ENCODE peak calls at places on chromosomes 7 and 10, in six cellular contexts. W, H, O, S, X and A are unnamed samples.

GRCh38 chr10:127556911-127557310 is 7.8 kb downstream of the NPS start:
- DNase-seq in W (no peak), H (no peak), O (peak), S (peak), X (peak), A (peak)

GRCh38 chr10:77824893-77825292 is 101.7 kb downstream of the DLG5 start:
- DNase-seq in W (no peak), H (no peak), O (no peak), S (no peak), X (no peak), A (no peak)

GRCh38 chr10:112250555-112250954 is 32.6 kb upstream of the TECTB start:
- DNase-seq in W (peak), H (peak), O (no peak), S (no peak), X (no peak), A (no peak)

GRCh38 chr7:18320971-18321567 is 174.5 kb upstream of the HDAC9 start:
- DNase-seq in W (peak), H (peak), O (peak), S (peak), X (no peak), A (no peak)

GRCh38 chr7:47991741-47992311 is 12.4 kb upstream of the HUS1 start:
- DNase-seq in W (peak), H (peak), O (peak), S (peak), X (peak), A (peak)

GRCh38 chr10:56116684-56117083 is 244.4 kb downstream of the ZWINT start:
- DNase-seq in W (no peak), H (no peak), O (no peak), S (peak), X (no peak), A (no peak)

GRCh38 chr7:134891262-134892001 is 94.9 kb upstream of the AGBL3 start:
- DNase-seq in W (peak), H (peak), O (peak), S (peak), X (peak), A (peak)

GRCh38 chr10:94274142-94274787 is 88.5 kb downstream of the NOC3L start:
- DNase-seq in W (no peak), H (no peak), O (no peak), S (no peak), X (no peak), A (no peak)

GRCh38 chr10:104300736-104301292 is 31.8 kb downstream of the GSTO2 start:
- DNase-seq in W (peak), H (peak), O (no peak), S (peak), X (no peak), A (no peak)

GRCh38 chr7:114405427-114405826 is 9.2 kb upstream of the FOXP2 start:
- DNase-seq in W (no peak), H (no peak), O (no peak), S (peak), X (no peak), A (no peak)

GRCh38 chr10:119111968-119112515 is 8.1 kb downstream of the DENND10 start:
- DNase-seq in W (peak), H (peak), O (no peak), S (no peak), X (no peak), A (no peak)

GRCh38 chr10:14144491-14144890 is 186.2 kb downstream of the FRMD4A start:
- DNase-seq in W (no peak), H (no peak), O (no peak), S (no peak), X (no peak), A (no peak)

GRCh38 chr7:132485600-132486594 is 90.4 kb downstream of the PLXNA4 start:
- DNase-seq in W (no peak), H (no peak), O (no peak), S (no peak), X (no peak), A (no peak)

GRCh38 chr7:12751764-12752163 is 64.3 kb downstream of the ARL4A start:
- DNase-seq in W (no peak), H (no peak), O (no peak), S (no peak), X (no peak), A (no peak)

GRCh38 chr10:19546224-19546623 is 270.0 kb upstream of the PLXDC2 start:
- DNase-seq in W (no peak), H (peak), O (no peak), S (no peak), X (no peak), A (no peak)

GRCh38 chr7:29935111-29935510 is 54.5 kb downstream of the SCRN1 start:
- DNase-seq in W (peak), H (no peak), O (no peak), S (no peak), X (no peak), A (no peak)

GRCh38 chr7:11835260-11835659 is 3.3 kb upstream of the THSD7A start:
- DNase-seq in W (peak), H (peak), O (no peak), S (peak), X (no peak), A (no peak)

GRCh38 chr7:140898794-140899548 is 25.8 kb downstream of the BRAF start:
- DNase-seq in W (peak), H (peak), O (no peak), S (peak), X (no peak), A (no peak)

GRCh38 chr10:3095373-3096139 is 28.2 kb downstream of the PFKP start:
- DNase-seq in W (peak), H (peak), O (no peak), S (peak), X (no peak), A (no peak)

GRCh38 chr10:60606343-60607080 is 171.8 kb upstream of the CDK1 start:
- DNase-seq in W (peak), H (peak), O (no peak), S (no peak), X (no peak), A (no peak)

GRCh38 chr10:43118631-43119415 is 19.4 kb upstream of the CSGALNACT2 start:
- DNase-seq in W (no peak), H (no peak), O (no peak), S (no peak), X (no peak), A (no peak)

GRCh38 chr10:28554952-28555351 is 22.0 kb downstream of the WAC start:
- DNase-seq in W (no peak), H (no peak), O (no peak), S (no peak), X (no peak), A (no peak)

GRCh38 chr7:92880212-92881090 is 44.1 kb upstream of the CDK6 start:
- DNase-seq in W (no peak), H (no peak), O (no peak), S (peak), X (peak), A (peak)

GRCh38 chr10:103540722-103541121 is 47.2 kb downstream of the NEURL1 start:
- DNase-seq in W (peak), H (no peak), O (no peak), S (peak), X (no peak), A (peak)

GRCh38 chr10:9712393-9712792 is 1305.3 kb upstream of the CELF2 start:
- DNase-seq in W (no peak), H (no peak), O (no peak), S (no peak), X (no peak), A (no peak)

GRCh38 chr7:100759357-100760171 is 26.2 kb downstream of the ZAN start:
- DNase-seq in W (no peak), H (no peak), O (no peak), S (no peak), X (no peak), A (no peak)

GRCh38 chr7:150378115-150378852 is 846 bp upstream of the ZNF775 start:
- DNase-seq in W (peak), H (peak), O (peak), S (peak), X (peak), A (peak)

GRCh38 chr10:129417882-129418281 is 49.2 kb upstream of the MGMT start:
- DNase-seq in W (no peak), H (peak), O (no peak), S (no peak), X (no peak), A (no peak)

GRCh38 chr10:12194752-12195271 is 879 bp downstream of the NUDT5 start:
- DNase-seq in W (peak), H (peak), O (no peak), S (peak), X (no peak), A (no peak)

GRCh38 chr7:36777062-36777461 is 52.8 kb upstream of the AOAH start:
- DNase-seq in W (no peak), H (no peak), O (no peak), S (no peak), X (no peak), A (no peak)
- H2BK15ac ChIP-seq in W (no peak), H (no peak), O (no peak), S (no peak), X (no peak), A (no peak)

DNA sequence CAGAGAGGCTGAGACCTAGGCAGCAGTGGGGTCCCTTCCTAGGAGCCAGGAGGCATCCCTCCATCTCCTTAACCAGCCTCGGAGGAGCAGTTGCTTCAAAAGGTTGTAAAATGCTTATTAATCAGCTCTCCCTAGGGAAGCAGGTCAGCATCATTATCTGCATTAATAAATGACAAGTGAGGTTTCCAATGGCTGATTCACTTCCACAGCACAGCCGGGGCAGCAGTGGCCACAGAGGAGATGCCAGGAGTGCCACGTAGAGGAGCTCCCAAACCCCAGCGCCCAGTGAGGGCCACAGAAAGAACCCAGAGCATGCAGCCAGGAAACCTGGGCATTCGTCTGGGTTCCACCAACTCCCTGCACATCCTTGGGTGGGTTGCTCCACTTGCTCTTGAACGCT is 8.2 kb upstream of the NPFFR1 start:
- DNase-seq in W (no peak), H (no peak), O (no peak), S (no peak), X (no peak), A (no peak)
- H2BK15ac ChIP-seq in W (no peak), H (no peak), O (no peak), S (no peak), X (no peak), A (no peak)

GRCh38 chr10:58143944-58144343 is 123.8 kb downstream of the IPMK start:
- DNase-seq in W (no peak), H (no peak), O (no peak), S (no peak), X (no peak), A (no peak)
- H2BK15ac ChIP-seq in W (no peak), H (no peak), O (no peak), S (no peak), X (no peak), A (no peak)

GRCh38 chr10:31942435-31942834 is 13.8 kb upstream of the ARHGAP12 start:
- DNase-seq in W (no peak), H (no peak), O (no peak), S (no peak), X (no peak), A (no peak)
- H2BK15ac ChIP-seq in W (peak), H (no peak), O (no peak), S (no peak), X (no peak), A (no peak)

DNA sequence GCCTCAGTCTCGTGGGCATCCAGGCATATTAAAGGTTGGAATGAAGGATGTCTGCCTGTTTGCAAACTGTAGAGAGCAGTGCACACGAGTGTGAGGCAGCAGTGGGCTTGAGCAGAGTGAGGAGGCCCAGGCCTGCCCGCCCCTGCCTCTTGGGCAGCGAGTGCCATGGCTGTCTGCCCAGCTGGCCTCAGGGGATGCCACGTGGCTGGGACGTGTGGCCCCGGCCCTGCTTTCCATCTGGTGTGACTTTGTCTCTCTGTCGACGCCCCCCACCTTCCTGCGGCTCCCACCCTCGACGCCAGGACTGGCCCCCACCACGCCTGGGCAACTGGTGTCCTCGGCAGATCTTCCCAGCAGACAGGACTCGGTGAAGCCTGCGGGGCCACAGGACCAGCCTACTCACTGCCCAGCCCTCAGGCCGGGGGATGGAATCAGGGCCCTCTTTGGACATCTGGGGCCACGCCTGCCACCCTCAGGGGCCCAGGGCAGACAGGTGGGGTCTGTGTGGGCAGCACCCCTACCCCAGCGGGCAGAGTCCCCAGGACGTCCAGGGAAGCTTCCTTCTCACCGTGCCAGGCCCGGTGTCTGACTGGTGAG is 55.1 kb downstream of the UNCX start:
- DNase-seq in W (no peak), H (no peak), O (no peak), S (no peak), X (no peak), A (no peak)
- H2BK15ac ChIP-seq in W (no peak), H (no peak), O (peak), S (no peak), X (no peak), A (no peak)

GRCh38 chr7:108340856-108341411 is 115.3 kb downstream of the NRCAM start:
- DNase-seq in W (no peak), H (no peak), O (no peak), S (no peak), X (no peak), A (no peak)
- H2BK15ac ChIP-seq in W (no peak), H (no peak), O (no peak), S (no peak), X (no peak), A (no peak)

DNA sequence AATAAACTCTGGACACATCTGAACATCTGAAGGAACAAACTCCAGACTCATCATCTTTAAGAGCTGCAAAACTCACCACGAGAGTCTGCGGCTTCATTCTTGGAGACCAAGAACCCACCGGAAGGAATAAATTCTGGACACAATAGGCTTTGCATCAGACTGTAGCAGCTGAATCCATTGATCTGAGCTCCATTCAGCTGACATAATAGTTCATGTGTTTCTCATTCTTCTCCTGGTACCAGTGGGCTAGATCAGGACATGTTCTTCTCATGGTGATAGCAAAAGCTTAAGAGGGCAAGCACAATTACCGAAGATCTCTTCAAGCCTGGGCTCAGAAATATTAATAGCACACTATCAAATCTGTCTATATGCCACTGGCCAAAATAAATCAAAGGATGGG is 20.5 kb upstream of the GNAI1 start:
- DNase-seq in W (no peak), H (no peak), O (no peak), S (no peak), X (no peak), A (no peak)
- H2BK15ac ChIP-seq in W (no peak), H (no peak), O (no peak), S (no peak), X (no peak), A (no peak)

GRCh38 chr7:79534128-79534527 is 80.7 kb upstream of the MAGI2 start:
- DNase-seq in W (peak), H (no peak), O (no peak), S (no peak), X (no peak), A (no peak)
- H2BK15ac ChIP-seq in W (no peak), H (no peak), O (no peak), S (no peak), X (no peak), A (no peak)

GRCh38 chr10:80203835-80204148 is 1.5 kb downstream of the ANXA11 start:
- DNase-seq in W (no peak), H (no peak), O (no peak), S (no peak), X (no peak), A (no peak)
- H2BK15ac ChIP-seq in W (no peak), H (no peak), O (no peak), S (no peak), X (peak), A (no peak)

GRCh38 chr10:132679640-132680039 is 106.3 kb downstream of the NKX6-2 start:
- DNase-seq in W (no peak), H (no peak), O (no peak), S (no peak), X (no peak), A (no peak)
- H2BK15ac ChIP-seq in W (no peak), H (no peak), O (no peak), S (no peak), X (no peak), A (no peak)